ENCODE peak calls at places on chromosomes 4 and X, in eight cellular contexts. P is cardiac fibroblast, R is ACHN, T is fibroblast of mammary gland, G is T-cell, J is head of caudate nucleus, C is EL, Q is NCI-H460. H is an unnamed sample.

GRCh38 chr4:89222171-89222570 is 85.4 kb downstream of the GPRIN3 start:
- DNase-seq in G (no peak), J (no peak), Q (no peak), P (no peak), R (no peak), T (no peak), C (no peak), H (no peak)

GRCh38 chr4:180745019-180745418 is 1498.2 kb upstream of the TENM3 start:
- DNase-seq in G (no peak), P (no peak), Q (no peak), T (no peak), J (no peak), C (no peak), R (no peak), H (no peak)

GRCh38 chr4:41160856-41161255 is 53.5 kb downstream of the APBB2 start:
- DNase-seq in G (no peak), P (no peak), Q (no peak), T (peak), C (peak), J (no peak), R (no peak), H (no peak)

GRCh38 chr4:1746265-1746691 is 25.0 kb downstream of the TACC3 start:
- DNase-seq in T (peak), R (no peak), C (peak), P (peak), G (peak), Q (peak), J (peak), H (peak)

GRCh38 chr4:1579834-1580686 is 104.1 kb downstream of the FAM53A start:
- DNase-seq in P (peak), R (peak), J (peak), T (peak), C (peak), Q (peak), G (peak), H (peak)

GRCh38 chr4:14646831-14647230 is 355.4 kb upstream of the CPEB2 start:
- DNase-seq in T (peak), Q (no peak), C (peak), R (no peak), J (no peak), G (no peak), P (peak), H (no peak)

GRCh38 chr4:146049802-146050201 is 111.2 kb upstream of the ZNF827 start:
- DNase-seq in P (no peak), J (no peak), Q (no peak), C (no peak), R (no peak), G (no peak), T (no peak), H (no peak)

GRCh38 chr4:82469776-82470345 is 39.5 kb downstream of the ENOPH1 start:
- DNase-seq in G (no peak), P (peak), Q (no peak), C (peak), T (peak), R (no peak), J (peak), H (no peak)

GRCh38 chrX:131802836-131803626 is 220.1 kb upstream of the STK26 start:
- DNase-seq in R (peak), J (peak), P (no peak), T (peak), C (no peak), G (peak), Q (no peak), H (peak)

GRCh38 chr4:16939178-16939577 is 40.7 kb upstream of the LDB2 start:
- DNase-seq in G (no peak), J (no peak), P (no peak), T (no peak), C (no peak), R (no peak), Q (no peak), H (no peak)

GRCh38 chr4:1871471-1872021 is 353 bp downstream of the NSD2 start:
- DNase-seq in J (peak), P (no peak), T (no peak), R (peak), Q (no peak), C (peak), G (no peak), H (no peak)